ENCODE peak calls at places on chromosomes 11 and 22, in five cellular contexts. One of them, this sample, is unnamed.

GRCh38 chr11:77619576-77620198 is 17.9 kb downstream of the CLNS1A start:
- DNase-seq in mesenchymal stem cell: peak
- DNase-seq in H9: no peak
- DNase-seq in H1: no peak
- DNase-seq in trophoblast cell: peak
- DNase-seq in this sample: peak

GRCh38 chr22:19688301-19689290 is 25.7 kb upstream of the SEPTIN5 start:
- DNase-seq in mesenchymal stem cell: no peak
- DNase-seq in H9: no peak
- DNase-seq in H1: no peak
- DNase-seq in trophoblast cell: no peak
- DNase-seq in this sample: no peak

GRCh38 chr11:94885133-94885532 is 88.2 kb downstream of the CWC15 start:
- DNase-seq in mesenchymal stem cell: peak
- DNase-seq in H9: no peak
- DNase-seq in H1: no peak
- DNase-seq in trophoblast cell: no peak
- DNase-seq in this sample: no peak

GRCh38 chr11:3775761-3776406 is 21.5 kb downstream of the NUP98 start:
- DNase-seq in mesenchymal stem cell: no peak
- DNase-seq in H9: no peak
- DNase-seq in H1: no peak
- DNase-seq in trophoblast cell: no peak
- DNase-seq in this sample: no peak

GRCh38 chr11:313787-314547 is at the start of gene IFITM1:
- DNase-seq in mesenchymal stem cell: peak
- DNase-seq in H9: no peak
- DNase-seq in H1: peak
- DNase-seq in trophoblast cell: no peak
- DNase-seq in this sample: no peak

GRCh38 chr11:45270946-45271345 is 15.2 kb downstream of the SYT13 start:
- DNase-seq in mesenchymal stem cell: no peak
- DNase-seq in H9: no peak
- DNase-seq in H1: no peak
- DNase-seq in trophoblast cell: no peak
- DNase-seq in this sample: no peak

GRCh38 chr11:13216019-13217006 is 61.3 kb upstream of the BMAL1 start:
- DNase-seq in mesenchymal stem cell: peak
- DNase-seq in H9: peak
- DNase-seq in H1: peak
- DNase-seq in trophoblast cell: peak
- DNase-seq in this sample: peak

GRCh38 chr11:115257286-115258077 is 246.7 kb downstream of the CADM1 start:
- DNase-seq in mesenchymal stem cell: no peak
- DNase-seq in H9: peak
- DNase-seq in H1: no peak
- DNase-seq in trophoblast cell: no peak
- DNase-seq in this sample: no peak

GRCh38 chr22:44587004-44587793 is 89.2 kb upstream of the RTL6 start:
- DNase-seq in mesenchymal stem cell: no peak
- DNase-seq in H9: no peak
- DNase-seq in H1: no peak
- DNase-seq in trophoblast cell: peak
- DNase-seq in this sample: no peak

GRCh38 chr11:132126973-132127900 is 756.8 kb downstream of the NTM start:
- DNase-seq in mesenchymal stem cell: peak
- DNase-seq in H9: peak
- DNase-seq in H1: no peak
- DNase-seq in trophoblast cell: no peak
- DNase-seq in this sample: peak
- H2BK12ac ChIP-seq in mesenchymal stem cell: no peak
- H2BK12ac ChIP-seq in H9: no peak
- H2BK12ac ChIP-seq in H1: peak
- H2BK12ac ChIP-seq in trophoblast cell: no peak
- H2BK12ac ChIP-seq in this sample: no peak

GRCh38 chr11:65598258-65598699 is 2.7 kb upstream of the KCNK7 start:
- DNase-seq in mesenchymal stem cell: no peak
- DNase-seq in H9: no peak
- DNase-seq in H1: no peak
- DNase-seq in trophoblast cell: no peak
- DNase-seq in this sample: no peak
- H3K4ac ChIP-seq in mesenchymal stem cell: no peak
- H3K4ac ChIP-seq in H9: no peak
- H3K4ac ChIP-seq in H1: no peak
- H3K4ac ChIP-seq in trophoblast cell: no peak
- H3K4ac ChIP-seq in this sample: no peak

GRCh38 chr11:113644605-113645004 is 61.5 kb downstream of the TMPRSS5 start:
- DNase-seq in mesenchymal stem cell: no peak
- DNase-seq in H9: no peak
- DNase-seq in H1: no peak
- DNase-seq in trophoblast cell: no peak
- DNase-seq in this sample: no peak

GRCh38 chr11:113649311-113649710 is 56.8 kb downstream of the TMPRSS5 start:
- DNase-seq in mesenchymal stem cell: no peak
- DNase-seq in H9: no peak
- DNase-seq in H1: no peak
- DNase-seq in trophoblast cell: no peak
- DNase-seq in this sample: no peak

GRCh38 chr11:113647856-113648255 is 58.3 kb downstream of the TMPRSS5 start:
- DNase-seq in mesenchymal stem cell: no peak
- DNase-seq in H9: no peak
- DNase-seq in H1: no peak
- DNase-seq in trophoblast cell: peak
- DNase-seq in this sample: no peak

GRCh38 chr11:113645593-113646349 is 60.3 kb downstream of the TMPRSS5 start:
- DNase-seq in mesenchymal stem cell: no peak
- DNase-seq in H9: no peak
- DNase-seq in H1: no peak
- DNase-seq in trophoblast cell: peak
- DNase-seq in this sample: no peak

DNA sequence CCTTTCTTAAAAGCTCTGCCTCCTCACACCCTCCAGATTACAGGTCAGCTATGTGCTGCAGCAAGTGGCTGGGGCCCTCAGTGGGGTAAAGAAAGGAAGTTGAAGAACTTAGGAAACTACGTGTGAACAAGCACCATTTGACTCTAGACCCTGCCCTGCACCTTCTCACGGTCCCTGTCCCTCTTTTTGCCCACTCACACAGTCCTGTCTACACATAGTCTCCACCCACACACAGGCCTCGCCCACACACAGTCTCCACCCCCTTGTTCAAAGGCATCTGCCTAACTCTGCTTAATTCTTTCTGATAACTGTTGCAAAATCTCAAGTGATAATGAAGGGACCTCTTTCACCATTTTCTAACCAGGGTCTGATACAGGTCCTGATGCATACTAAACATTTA is 59.0 kb downstream of the TMPRSS5 start:
- DNase-seq in mesenchymal stem cell: no peak
- DNase-seq in H9: no peak
- DNase-seq in H1: no peak
- DNase-seq in trophoblast cell: no peak
- DNase-seq in this sample: no peak
- H2BK12ac ChIP-seq in mesenchymal stem cell: no peak
- H2BK12ac ChIP-seq in H9: no peak
- H2BK12ac ChIP-seq in H1: no peak
- H2BK12ac ChIP-seq in trophoblast cell: no peak
- H2BK12ac ChIP-seq in this sample: no peak

DNA sequence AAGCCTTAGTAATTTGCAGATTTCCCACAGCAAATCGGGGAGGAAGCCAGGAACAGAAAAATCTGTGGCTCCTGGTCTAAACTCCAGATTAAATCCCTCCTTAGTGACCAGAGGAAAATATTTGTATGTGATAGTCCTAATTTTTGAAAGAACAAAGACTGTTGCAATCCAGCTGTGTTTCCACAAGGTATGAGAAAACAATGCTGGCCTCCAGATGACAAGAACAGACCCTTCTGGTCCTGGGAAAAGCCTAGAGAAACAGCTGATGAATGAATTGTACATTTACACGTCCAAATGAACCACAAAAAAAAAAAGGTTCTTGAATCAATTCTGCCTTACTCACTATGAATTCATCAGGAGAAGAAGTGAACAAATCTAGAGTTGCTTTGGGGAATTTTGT is 63.7 kb downstream of the ETS1 start:
- DNase-seq in mesenchymal stem cell: peak
- DNase-seq in H9: no peak
- DNase-seq in H1: no peak
- DNase-seq in trophoblast cell: no peak
- DNase-seq in this sample: no peak
- H3K4ac ChIP-seq in mesenchymal stem cell: peak
- H3K4ac ChIP-seq in H9: no peak
- H3K4ac ChIP-seq in H1: no peak
- H3K4ac ChIP-seq in trophoblast cell: no peak
- H3K4ac ChIP-seq in this sample: no peak

GRCh38 chr11:110110854-110111253 is 17.7 kb downstream of the ZC3H12C start:
- DNase-seq in mesenchymal stem cell: no peak
- DNase-seq in H9: no peak
- DNase-seq in H1: no peak
- DNase-seq in trophoblast cell: no peak
- DNase-seq in this sample: no peak
- H2BK12ac ChIP-seq in mesenchymal stem cell: no peak
- H2BK12ac ChIP-seq in H9: no peak
- H2BK12ac ChIP-seq in H1: no peak
- H2BK12ac ChIP-seq in trophoblast cell: peak
- H2BK12ac ChIP-seq in this sample: no peak

GRCh38 chr11:128481135-128481534 is 106.2 kb downstream of the ETS1 start:
- DNase-seq in mesenchymal stem cell: peak
- DNase-seq in H9: no peak
- DNase-seq in H1: no peak
- DNase-seq in trophoblast cell: no peak
- DNase-seq in this sample: no peak

GRCh38 chr11:128482512-128483191 is 104.7 kb downstream of the ETS1 start:
- DNase-seq in mesenchymal stem cell: peak
- DNase-seq in H9: no peak
- DNase-seq in H1: no peak
- DNase-seq in trophoblast cell: no peak
- DNase-seq in this sample: no peak

GRCh38 chr11:128480066-128480465 is 107.3 kb downstream of the ETS1 start:
- DNase-seq in mesenchymal stem cell: no peak
- DNase-seq in H9: no peak
- DNase-seq in H1: no peak
- DNase-seq in trophoblast cell: no peak
- DNase-seq in this sample: no peak

GRCh38 chr11:128482092-128482491 is 105.3 kb downstream of the ETS1 start:
- DNase-seq in mesenchymal stem cell: no peak
- DNase-seq in H9: no peak
- DNase-seq in H1: no peak
- DNase-seq in trophoblast cell: no peak
- DNase-seq in this sample: no peak

GRCh38 chr11:128480665-128481064 is 106.7 kb downstream of the ETS1 start:
- DNase-seq in mesenchymal stem cell: no peak
- DNase-seq in H9: no peak
- DNase-seq in H1: no peak
- DNase-seq in trophoblast cell: no peak
- DNase-seq in this sample: no peak
- H3K4ac ChIP-seq in mesenchymal stem cell: peak
- H3K4ac ChIP-seq in H9: no peak
- H3K4ac ChIP-seq in H1: no peak
- H3K4ac ChIP-seq in trophoblast cell: no peak
- H3K4ac ChIP-seq in this sample: no peak

GRCh38 chr11:61709572-61709971 is 29.4 kb downstream of the DAGLA start:
- DNase-seq in mesenchymal stem cell: no peak
- DNase-seq in H9: no peak
- DNase-seq in H1: no peak
- DNase-seq in trophoblast cell: no peak
- DNase-seq in this sample: no peak

GRCh38 chr11:61709110-61709509 is 28.9 kb downstream of the DAGLA start:
- DNase-seq in mesenchymal stem cell: no peak
- DNase-seq in H9: no peak
- DNase-seq in H1: no peak
- DNase-seq in trophoblast cell: no peak
- DNase-seq in this sample: no peak

GRCh38 chr11:61707574-61707973 is 27.4 kb downstream of the DAGLA start:
- DNase-seq in mesenchymal stem cell: no peak
- DNase-seq in H9: no peak
- DNase-seq in H1: no peak
- DNase-seq in trophoblast cell: no peak
- DNase-seq in this sample: no peak

GRCh38 chr11:61704838-61705237 is 24.6 kb downstream of the DAGLA start:
- DNase-seq in mesenchymal stem cell: no peak
- DNase-seq in H9: no peak
- DNase-seq in H1: no peak
- DNase-seq in trophoblast cell: no peak
- DNase-seq in this sample: no peak

DNA sequence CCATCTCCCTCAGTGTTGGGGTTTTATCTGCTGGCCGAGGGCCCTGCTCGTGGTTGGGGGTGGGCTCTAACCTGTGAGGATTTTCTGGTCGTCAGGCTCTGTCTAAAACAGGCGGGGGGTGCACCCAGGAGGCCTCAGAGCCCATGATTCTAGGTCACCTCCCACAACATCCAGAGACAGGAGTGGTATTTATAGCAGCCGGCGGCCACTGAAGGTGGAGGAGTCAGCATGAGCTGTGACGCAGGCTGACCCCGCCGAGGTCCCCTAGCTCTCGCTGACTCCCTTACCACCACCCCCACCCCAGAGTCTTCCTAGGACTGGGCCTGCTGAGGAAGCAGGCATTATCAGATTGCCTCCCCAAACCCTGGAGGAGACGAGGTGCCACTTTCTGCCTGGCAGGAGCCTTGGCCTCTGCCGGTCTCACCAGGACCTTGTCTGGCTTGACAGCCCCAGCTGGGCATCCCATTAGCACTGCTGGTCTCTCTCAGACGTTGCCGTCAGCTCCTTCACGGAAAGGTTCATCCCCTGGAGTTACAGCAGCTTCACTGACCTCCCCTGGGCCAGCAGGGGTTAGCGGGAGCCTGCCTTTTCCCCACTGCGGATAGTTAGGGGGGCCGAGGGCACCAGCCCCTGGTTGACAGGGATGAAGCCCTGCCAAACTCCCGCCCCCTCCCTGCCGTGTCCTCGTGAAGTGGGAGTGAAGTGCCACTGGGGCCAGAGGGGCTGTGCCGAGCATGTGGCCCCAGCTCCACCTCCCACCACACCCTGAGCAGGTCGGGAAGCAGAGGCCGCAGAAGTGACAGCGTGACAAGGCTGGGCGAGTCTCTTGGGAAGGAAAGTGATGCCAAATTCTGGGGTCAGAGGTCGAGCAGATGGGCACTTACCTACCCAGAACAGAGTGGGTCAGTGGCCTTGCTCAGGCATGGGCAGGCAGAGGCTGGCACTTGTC is 26.5 kb downstream of the DAGLA start:
- DNase-seq in mesenchymal stem cell: no peak
- DNase-seq in H9: no peak
- DNase-seq in H1: no peak
- DNase-seq in trophoblast cell: no peak
- DNase-seq in this sample: no peak
- H2BK12ac ChIP-seq in mesenchymal stem cell: no peak
- H2BK12ac ChIP-seq in H9: no peak
- H2BK12ac ChIP-seq in H1: no peak
- H2BK12ac ChIP-seq in trophoblast cell: no peak
- H2BK12ac ChIP-seq in this sample: no peak

This sample was measured in neuronal stem cell.